ENCODE peak calls at places on chromosomes 2 and 18, in ten cellular contexts. B, R, M, E, A, P, L, I, Y and G are unnamed samples.

GRCh38 chr2:96501886-96502810 is 3.0 kb downstream of the NEURL3 start:
- DNase-seq in R (no peak), A (no peak), I (no peak), Y (no peak), B (no peak), M (no peak), E (no peak), L (no peak), P (no peak), G (no peak)

GRCh38 chr2:126658316-126658909 is 2.5 kb downstream of the GYPC start:
- DNase-seq in P (no peak), I (no peak), L (no peak), A (no peak), E (no peak), R (no peak), B (no peak), M (no peak), Y (no peak), G (no peak)

GRCh38 chr2:9240745-9241144 is 34.1 kb downstream of the ASAP2 start:
- DNase-seq in L (no peak), Y (no peak), R (no peak), I (peak), A (no peak), M (no peak), E (peak), P (no peak), B (peak), G (no peak)

GRCh38 chr18:24395049-24395780 is 2.4 kb downstream of the OSBPL1A start:
- DNase-seq in A (no peak), Y (no peak), M (peak), L (no peak), B (peak), P (peak), R (peak), E (peak), I (peak), G (no peak)

GRCh38 chr2:238225911-238226697 is 13.7 kb downstream of the HES6 start:
- DNase-seq in E (peak), L (no peak), A (no peak), M (no peak), I (no peak), R (peak), B (no peak), Y (no peak), P (no peak), G (no peak)

GRCh38 chr2:3692375-3692774 is 11.0 kb upstream of the DCDC2C start:
- DNase-seq in A (peak), R (peak), L (peak), M (no peak), I (peak), B (peak), P (no peak), E (no peak), Y (no peak), G (peak)

GRCh38 chr2:128187032-128187654 is 96.1 kb downstream of the UGGT1 start:
- DNase-seq in P (no peak), L (no peak), R (peak), B (peak), M (peak), Y (peak), I (peak), E (peak), A (no peak), G (no peak)

GRCh38 chr18:7021994-7022840 is 95.4 kb downstream of the LAMA1 start:
- DNase-seq in I (peak), M (peak), R (peak), A (peak), B (peak), E (no peak), P (peak), Y (no peak), L (peak), G (peak)

GRCh38 chr2:235333076-235333475 is 160.8 kb upstream of the AGAP1 start:
- DNase-seq in P (no peak), L (no peak), B (no peak), I (peak), E (no peak), Y (no peak), M (peak), A (no peak), R (no peak), G (no peak)

GRCh38 chr2:119647440-119648169 is 31.4 kb upstream of the TMEM177 start:
- DNase-seq in Y (no peak), R (peak), P (no peak), M (no peak), L (peak), I (peak), E (peak), B (peak), A (no peak), G (no peak)